ENCODE peak calls at places on chromosomes 6 and 20, in seven cellular contexts. O is hippocampal formation, K is IMR-90, R is nucleus accumbens, P is head of caudate nucleus, X is HEK293T, L is PC-3. T is an unnamed sample.

GRCh38 chr20:46056970-46057855 is 28.2 kb downstream of the SLC12A5 start:
- DNase-seq in O (no peak), K (peak), R (no peak), P (peak), X (no peak), L (no peak), T (no peak)

GRCh38 chr20:60125521-60125920 is 167.3 kb downstream of the CDH26 start:
- DNase-seq in O (no peak), K (no peak), R (no peak), P (no peak), X (no peak), L (no peak), T (no peak)

GRCh38 chr6:147366290-147366689 is 142.2 kb upstream of the SAMD5 start:
- DNase-seq in O (no peak), K (no peak), R (no peak), P (no peak), X (no peak), L (no peak), T (no peak)

GRCh38 chr6:36692861-36693702 is 4.5 kb upstream of the RAB44 start:
- DNase-seq in O (no peak), K (no peak), R (no peak), P (no peak), X (no peak), L (no peak), T (no peak)

GRCh38 chr6:52130440-52130839 is 43.0 kb upstream of the PKHD1 start:
- DNase-seq in O (no peak), K (no peak), R (no peak), P (no peak), X (no peak), L (no peak), T (no peak)

GRCh38 chr20:39289316-39289715 is 327.2 kb downstream of the DHX35 start:
- DNase-seq in O (no peak), K (no peak), R (no peak), P (no peak), X (no peak), L (no peak), T (no peak)

GRCh38 chr6:46440133-46440532 is 51.1 kb downstream of the RCAN2 start:
- DNase-seq in O (no peak), K (peak), R (no peak), P (no peak), X (no peak), L (no peak), T (no peak)

GRCh38 chr6:148770408-148771211 is 23.8 kb downstream of the UST start:
- DNase-seq in O (no peak), K (no peak), R (no peak), P (no peak), X (no peak), L (no peak), T (no peak)

GRCh38 chr6:130585587-130585986 is 219.8 kb downstream of the TMEM200A start:
- DNase-seq in O (no peak), K (no peak), R (no peak), P (no peak), X (no peak), L (no peak), T (no peak)

T was measured in A549.